ENCODE peak calls at places on chromosomes 4 and X, in eight cellular contexts. P is H54; B is GM12892; U is NCI-H1092 treated with DMSO at 0.1 percent for 48 hours; E is NCI-H1694 treated with DMSO at 0.1 percent for 48 hours; F is fibroblast of mammary gland; H is SW480; W is stimulated activated CD4-positive, alpha-beta T cell treated with anti-CD3 and anti-CD28 coated beads, Interleukin-1b, Interleukin-23, amount 100 ng/mL, for 48 hours. S is an unnamed sample.

GRCh38 chrX:152725409-152725808 is 8.1 kb downstream of the CSAG1 start:
- DNase-seq in P (no peak), B (no peak), U (no peak), E (no peak), F (no peak), H (no peak), W (no peak), S (no peak)

GRCh38 chr4:163915896-163916295 is 421.4 kb downstream of the TMA16 start:
- DNase-seq in P (no peak), B (no peak), U (no peak), E (no peak), F (no peak), H (no peak), W (no peak), S (no peak)

GRCh38 chr4:149168645-149169044 is 647.0 kb downstream of the IQCM start:
- DNase-seq in P (no peak), B (no peak), U (no peak), E (no peak), F (no peak), H (no peak), W (no peak), S (no peak)

GRCh38 chr4:121783210-121783609 is 17.9 kb upstream of the EXOSC9 start:
- DNase-seq in P (no peak), B (no peak), U (no peak), E (no peak), F (no peak), H (no peak), W (no peak), S (no peak)

GRCh38 chr4:1531683-1532548 is 125.7 kb upstream of the NKX1-1 start:
- DNase-seq in P (no peak), B (no peak), U (no peak), E (no peak), F (no peak), H (no peak), W (no peak), S (no peak)

GRCh38 chr4:133151681-133152329 is 2.7 kb downstream of the PCDH10 start:
- DNase-seq in P (no peak), B (no peak), U (no peak), E (no peak), F (no peak), H (no peak), W (peak), S (no peak)

GRCh38 chr4:41507292-41507933 is 30.5 kb upstream of the LIMCH1 start:
- DNase-seq in P (no peak), B (no peak), U (no peak), E (no peak), F (no peak), H (no peak), W (no peak), S (no peak)

GRCh38 chrX:30246769-30247489 is at the start of gene MAGEB1:
- DNase-seq in P (no peak), B (no peak), U (no peak), E (no peak), F (no peak), H (no peak), W (no peak), S (no peak)

GRCh38 chr4:160129439-160129838 is 1026.6 kb downstream of the RAPGEF2 start:
- DNase-seq in P (peak), B (no peak), U (no peak), E (no peak), F (peak), H (no peak), W (no peak), S (no peak)

GRCh38 chr4:33715996-33716395 is 2528.3 kb downstream of the ARAP2 start:
- DNase-seq in P (peak), B (no peak), U (no peak), E (peak), F (peak), H (no peak), W (no peak), S (no peak)

GRCh38 chr4:96974295-96974694 is 1134.4 kb downstream of the PDHA2 start:
- DNase-seq in P (no peak), B (no peak), U (no peak), E (no peak), F (no peak), H (no peak), W (no peak), S (no peak)

GRCh38 chr4:163701915-163702314 is 207.4 kb downstream of the TMA16 start:
- DNase-seq in P (no peak), B (no peak), U (no peak), E (no peak), F (peak), H (peak), W (no peak), S (no peak)

GRCh38 chr4:7206856-7207567 is 14.7 kb downstream of the SORCS2 start:
- DNase-seq in P (peak), B (no peak), U (peak), E (no peak), F (peak), H (peak), W (no peak), S (no peak)

S was measured in central memory CD4-positive, alpha-beta T cell.